ENCODE peak calls at places on chromosomes 5 and 9, in four cellular contexts. I, Q, S and D are unnamed samples.
A peak's percentile ranks its signal among the peaks of the same experiment; 100 is the strongest.

GRCh38 chr5:66967102-66967501 is 229.5 kb downstream of the CD180 start:
- DNase-seq in I (no peak), Q (peak; percentile 64), S (no peak), D (no peak)

GRCh38 chr5:68033029-68033428 is 182.5 kb upstream of the PIK3R1 start:
- DNase-seq in S (peak; percentile 54), I (no peak), Q (no peak), D (peak; percentile 66)

GRCh38 chr9:95733687-95734659 is 141.5 kb upstream of the ERCC6L2 start:
- DNase-seq in Q (no peak), I (no peak), S (no peak), D (no peak)

GRCh38 chr5:10982616-10983015 is 221.6 kb upstream of the DAP start:
- DNase-seq in S (no peak), Q (no peak), I (no peak), D (no peak)

GRCh38 chr5:158819840-158820620 is 279.7 kb downstream of the EBF1 start:
- DNase-seq in I (no peak), S (peak; percentile 7), Q (no peak), D (peak; percentile 3)

GRCh38 chr9:120265791-120266190 is 314.2 kb downstream of the CDK5RAP2 start:
- DNase-seq in I (no peak), S (no peak), Q (no peak), D (no peak)

GRCh38 chr9:134708672-134709038 is 67.1 kb downstream of the COL5A1 start:
- DNase-seq in S (no peak), I (no peak), Q (no peak), D (no peak)

GRCh38 chr5:34562791-34563190 is 93.3 kb upstream of the RAI14 start:
- DNase-seq in Q (no peak), S (no peak), I (no peak), D (no peak)

GRCh38 chr5:67478337-67478736 is 281.7 kb upstream of the CD180 start:
- DNase-seq in S (no peak), I (no peak), Q (no peak), D (no peak)

GRCh38 chr9:17134396-17134842 is 421 bp upstream of the CNTLN start:
- DNase-seq in Q (peak; percentile 35), S (peak; percentile 28), I (no peak), D (peak; percentile 7)

GRCh38 chr5:121199238-121199999 is 652.3 kb upstream of the FTMT start:
- DNase-seq in I (no peak), Q (peak; percentile 59), S (no peak), D (no peak)